ENCODE peak calls at places on chromosomes 5 and 9, in eight cellular contexts. N, V, Q, T, S, K, G and O are unnamed samples. For H3K9me3, the result is how much of the 10 kb centered on the place peaks cover.

GRCh38 chr9:2967779-2968178 is 123.9 kb upstream of the PUM3 start:
- DNase-seq in K (no peak), N (no peak), S (no peak), Q (no peak), V (no peak), G (no peak), T (no peak), O (no peak)

GRCh38 chr5:135832941-135833340 is 1.5 kb upstream of the SLC25A48 start:
- DNase-seq in K (no peak), Q (no peak), N (no peak), S (no peak), V (no peak), G (no peak), T (no peak), O (no peak)

GRCh38 chr5:112956606-112957005 is 20.0 kb upstream of the DCP2 start:
- DNase-seq in K (no peak), V (no peak), T (no peak), G (no peak), N (no peak), S (no peak), Q (no peak), O (no peak)

GRCh38 chr5:3526551-3527185 is 69.0 kb upstream of the IRX1 start:
- DNase-seq in T (no peak), N (no peak), G (no peak), Q (no peak), S (no peak), K (no peak), V (no peak), O (no peak)

GRCh38 chr5:122816726-122817125 is 28.7 kb upstream of the SNX24 start:
- DNase-seq in N (no peak), S (no peak), K (no peak), T (no peak), G (no peak), V (no peak), Q (no peak), O (no peak)

GRCh38 chr9:135920256-135920930 is 13.0 kb upstream of the CAMSAP1 start:
- DNase-seq in K (no peak), V (no peak), N (no peak), T (no peak), Q (peak), S (peak), G (peak), O (no peak)

GRCh38 chr5:179699640-179700298 is 1.0 kb downstream of the CANX start:
- DNase-seq in S (no peak), Q (peak), N (peak), K (no peak), G (peak), V (peak), T (no peak), O (no peak)

GRCh38 chr5:86118542-86118941 is 499.2 kb upstream of the COX7C start:
- DNase-seq in G (no peak), N (peak), K (no peak), S (no peak), V (no peak), T (no peak), Q (no peak), O (no peak)

GRCh38 chr5:180090769-180091546 is 19.4 kb upstream of the RNF130 start:
- DNase-seq in N (peak), T (no peak), K (no peak), Q (no peak), G (no peak), V (peak), S (no peak), O (no peak)

GRCh38 chr5:155522540-155522939 is 509.0 kb downstream of the KIF4B start:
- DNase-seq in T (no peak), S (no peak), N (no peak), K (no peak), Q (no peak), V (no peak), G (no peak), O (no peak)

GRCh38 chr5:68522863-68523262 is 307.3 kb downstream of the PIK3R1 start:
- DNase-seq in G (no peak), V (peak), Q (no peak), K (no peak), T (no peak), N (no peak), S (no peak), O (no peak)

GRCh38 chr9:118686940-118687339 is 682.3 kb downstream of the BRINP1 start:
- DNase-seq in V (no peak), G (no peak), N (no peak), Q (no peak), S (no peak), T (no peak), K (no peak), O (no peak)
- H3K9me3 ChIP-seq in V (under half), G (under half), N (under half), Q (under half), S (under half), T (under half), K (under half), O (under half)

GRCh38 chr5:150167908-150168307 is 1.3 kb downstream of the CDX1 start:
- DNase-seq in V (no peak), T (no peak), K (no peak), S (no peak), G (no peak), Q (no peak), N (no peak), O (no peak)
- TF ChIP-seq CTCF in V (peak), T (no peak), K (no peak), S (no peak), G (no peak), Q (no peak), N (peak), O (no peak)

GRCh38 chr9:105694848-105695581 is 674 bp downstream of the TMEM38B start:
- DNase-seq in T (peak), Q (peak), N (peak), S (peak), G (peak), V (peak), K (peak), O (peak)

GRCh38 chr9:105698348-105698747 is 4.0 kb downstream of the TMEM38B start:
- DNase-seq in N (no peak), V (no peak), T (no peak), Q (no peak), G (no peak), S (no peak), K (no peak), O (no peak)

GRCh38 chr9:105696219-105696793 is 2.0 kb downstream of the TMEM38B start:
- DNase-seq in Q (no peak), N (no peak), V (no peak), G (no peak), K (no peak), S (peak), T (no peak), O (no peak)

GRCh38 chr9:105700598-105701544 is 6.5 kb downstream of the TMEM38B start:
- DNase-seq in K (no peak), S (no peak), Q (no peak), G (no peak), N (no peak), T (no peak), V (no peak), O (no peak)

GRCh38 chr9:105697871-105698270 is 3.5 kb downstream of the TMEM38B start:
- DNase-seq in T (no peak), N (no peak), G (no peak), K (no peak), Q (no peak), S (no peak), V (peak), O (no peak)
- H3K27ac ChIP-seq in T (no peak), N (no peak), G (no peak), K (no peak), Q (no peak), S (no peak), V (no peak), O (no peak)

GRCh38 chr9:65410926-65411325 is 125.9 kb upstream of the FOXD4L5 start:
- DNase-seq in Q (peak), V (no peak), G (no peak), N (no peak), S (no peak), T (no peak), K (no peak), O (no peak)
- H3K9me3 ChIP-seq in Q (under half), V (under half), G (under half), N (under half), S (under half), T (under half), K (under half), O (under half)

GRCh38 chr9:72599874-72600534 is 78.6 kb downstream of the TMC1 start:
- DNase-seq in V (no peak), S (no peak), T (no peak), K (no peak), Q (no peak), N (no peak), G (no peak), O (no peak)
- TF ChIP-seq CTCF in V (no peak), S (no peak), T (no peak), K (no peak), Q (no peak), N (no peak), G (no peak), O (no peak)

DNA sequence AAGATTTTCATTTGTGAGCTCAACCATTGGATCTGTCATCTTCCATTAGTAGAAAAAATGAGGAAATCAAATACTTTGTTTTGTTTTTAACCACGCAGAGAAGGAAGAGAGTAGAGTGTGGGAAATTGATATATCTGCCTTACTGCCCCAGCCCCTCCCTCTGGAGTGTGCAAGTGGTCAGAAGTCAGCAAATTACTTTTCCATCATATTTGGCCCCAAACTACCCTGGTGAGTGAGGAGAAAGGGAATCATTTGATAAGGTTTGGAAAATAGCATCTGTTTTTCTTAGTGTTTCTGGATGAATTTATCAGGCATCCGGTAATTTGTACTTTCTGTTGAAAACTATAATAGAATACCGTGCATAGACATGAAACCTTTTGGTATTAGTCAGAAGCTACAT is 327.4 kb downstream of the MARCHF11 start:
- DNase-seq in N (no peak), G (no peak), K (no peak), T (no peak), V (no peak), S (no peak), Q (no peak), O (no peak)
- H3K27ac ChIP-seq in N (no peak), G (no peak), K (no peak), T (no peak), V (no peak), S (no peak), Q (no peak), O (no peak)

GRCh38 chr5:8633706-8634105 is 764.8 kb downstream of the MTRR start:
- DNase-seq in T (no peak), N (no peak), K (no peak), S (no peak), G (no peak), V (peak), Q (no peak), O (no peak)
- H3K9me3 ChIP-seq in T (under half), N (under half), K (under half), S (under half), G (under half), V (under half), Q (under half), O (under half)